ENCODE peak calls at places on chromosomes 4 and X, in nine cellular contexts. R is cardiac muscle cell, W is progenitor cell of endocrine pancreas, E is tibial artery, D is psoas muscle, M is IMR-90, N is PC-3, F is GM12865, S is MM.1S. I is an unnamed sample.

GRCh38 chr4:160414516-160414915 is 1311.6 kb downstream of the RAPGEF2 start:
- DNase-seq in W (no peak), R (no peak), S (no peak), F (no peak), M (no peak), D (no peak), E (no peak), N (no peak), I (no peak)

GRCh38 chr4:55636622-55636999 is 513 bp upstream of the NMU start:
- DNase-seq in S (no peak), N (no peak), W (no peak), R (no peak), F (no peak), D (no peak), E (no peak), M (no peak), I (no peak)

GRCh38 chrX:20974326-20974725 is 399.9 kb upstream of the CNKSR2 start:
- DNase-seq in R (peak), S (no peak), F (no peak), W (no peak), M (no peak), E (no peak), D (no peak), N (peak), I (no peak)

GRCh38 chrX:17164936-17165335 is 210.1 kb upstream of the NHS start:
- DNase-seq in S (no peak), D (no peak), N (no peak), E (no peak), R (no peak), M (no peak), W (no peak), F (no peak), I (no peak)

GRCh38 chrX:57135287-57135686 is 1.9 kb downstream of the SPIN2A start:
- DNase-seq in S (no peak), W (no peak), F (no peak), R (no peak), D (no peak), E (no peak), N (no peak), M (no peak), I (no peak)

GRCh38 chr4:128512161-128512560 is 224.5 kb upstream of the PGRMC2 start:
- DNase-seq in F (no peak), M (no peak), S (no peak), D (no peak), E (no peak), N (no peak), W (no peak), R (no peak), I (no peak)

GRCh38 chrX:106874075-106874474 is 29.1 kb downstream of the RIPPLY1 start:
- DNase-seq in R (peak), S (peak), E (no peak), N (peak), D (no peak), M (peak), W (no peak), F (peak), I (no peak)

GRCh38 chr4:76363556-76364290 is 57.2 kb downstream of the STBD1 start:
- DNase-seq in M (peak), S (no peak), D (no peak), R (no peak), E (no peak), F (no peak), W (no peak), N (no peak), I (no peak)

GRCh38 chrX:39990388-39990787 is 107.4 kb downstream of the BCOR start:
- DNase-seq in E (no peak), F (no peak), M (no peak), R (no peak), N (no peak), W (no peak), D (no peak), S (no peak), I (no peak)

GRCh38 chr4:93825551-93826216 is 2.9 kb upstream of the ATOH1 start:
- DNase-seq in E (no peak), F (peak), M (no peak), D (no peak), S (no peak), N (no peak), W (no peak), R (no peak), I (no peak)

DNA sequence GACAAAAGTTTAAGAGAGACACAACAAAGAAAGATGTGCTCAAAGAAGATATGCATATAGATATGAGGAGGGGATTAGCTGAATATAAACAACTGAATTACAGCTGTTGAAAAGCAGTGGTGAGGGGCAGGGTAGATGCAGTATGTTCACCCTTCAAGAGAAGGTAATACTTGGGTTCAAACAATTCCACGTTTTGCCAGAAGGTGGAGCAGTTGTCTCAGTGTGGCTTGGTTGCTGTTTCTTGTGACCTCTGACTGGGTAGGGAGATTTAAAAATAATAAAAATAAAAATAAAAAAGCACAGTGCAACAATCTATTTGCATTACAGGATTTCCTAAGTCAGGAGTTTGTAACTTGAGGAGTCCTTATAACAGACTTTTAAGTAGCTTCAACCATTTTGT is 23.3 kb downstream of the PHOX2B start:
- DNase-seq in D (no peak), M (no peak), R (no peak), E (no peak), W (no peak), N (no peak), S (no peak), F (no peak), I (no peak)
- TF ChIP-seq CTCF in D (no peak), M (no peak), R (no peak), E (no peak), W (peak), N (peak), S (no peak), F (peak), I (peak)

DNA sequence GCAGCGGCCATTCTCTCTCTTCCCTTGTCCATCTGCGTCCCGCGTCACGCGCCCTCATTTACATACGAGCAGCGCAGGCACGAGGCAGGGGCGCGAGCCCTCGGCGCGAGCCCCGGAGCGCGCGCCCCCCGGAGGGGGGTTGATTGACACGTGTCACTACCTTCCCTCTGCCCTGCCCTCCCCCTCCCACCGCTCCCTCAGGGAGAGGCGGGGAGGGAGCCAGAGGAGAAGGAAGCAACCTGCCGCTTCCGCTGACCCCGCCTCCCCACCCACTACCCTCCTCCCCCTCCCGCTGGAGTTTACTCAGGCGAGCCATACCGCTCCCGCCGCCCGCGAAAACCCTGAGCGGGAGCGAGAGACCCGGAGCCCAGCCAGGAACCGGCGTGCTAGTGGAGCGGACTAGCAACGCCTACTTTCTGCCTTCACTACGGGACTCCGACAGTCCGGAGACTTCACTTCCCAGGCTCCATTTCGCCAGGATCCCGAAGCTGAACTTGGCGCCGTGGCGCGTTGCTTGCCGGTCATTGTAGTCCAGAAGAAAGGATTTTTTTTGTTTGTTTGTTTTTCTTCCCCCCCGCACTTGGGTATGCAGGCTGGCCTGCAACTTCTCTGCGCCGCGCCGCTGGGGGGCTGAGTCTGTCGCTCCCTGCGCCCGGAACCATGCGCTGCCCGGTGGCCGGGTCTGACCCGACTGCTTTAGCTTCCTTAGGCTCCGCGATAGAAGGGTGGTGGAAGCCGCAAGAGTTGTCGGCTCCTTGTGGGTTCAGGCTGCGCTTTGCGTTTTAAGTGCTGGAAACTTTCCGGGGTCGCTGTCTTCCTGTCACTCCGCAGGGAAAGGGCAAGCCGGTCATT is at the start of gene LCORL:
- DNase-seq in E (peak), S (peak), R (peak), W (peak), N (peak), M (peak), F (peak), D (peak), I (peak)
- TF ChIP-seq CTCF in E (no peak), S (peak), R (no peak), W (peak), N (no peak), M (no peak), F (peak), D (peak), I (no peak)

GRCh38 chr4:2280531-2281300 is 18.8 kb upstream of the MXD4 start:
- DNase-seq in N (no peak), M (no peak), S (no peak), R (no peak), D (no peak), E (no peak), F (no peak), W (no peak), I (peak)
- TF ChIP-seq CTCF in N (peak), M (peak), S (no peak), R (no peak), D (no peak), E (no peak), F (no peak), W (no peak), I (no peak)

GRCh38 chr4:151674804-151675290 is 86.0 kb downstream of the GATB start:
- DNase-seq in W (peak), F (no peak), S (no peak), D (no peak), E (no peak), M (no peak), N (no peak), R (peak), I (peak)
- TF ChIP-seq CTCF in W (no peak), F (no peak), S (no peak), D (no peak), E (peak), M (no peak), N (no peak), R (no peak), I (no peak)

DNA sequence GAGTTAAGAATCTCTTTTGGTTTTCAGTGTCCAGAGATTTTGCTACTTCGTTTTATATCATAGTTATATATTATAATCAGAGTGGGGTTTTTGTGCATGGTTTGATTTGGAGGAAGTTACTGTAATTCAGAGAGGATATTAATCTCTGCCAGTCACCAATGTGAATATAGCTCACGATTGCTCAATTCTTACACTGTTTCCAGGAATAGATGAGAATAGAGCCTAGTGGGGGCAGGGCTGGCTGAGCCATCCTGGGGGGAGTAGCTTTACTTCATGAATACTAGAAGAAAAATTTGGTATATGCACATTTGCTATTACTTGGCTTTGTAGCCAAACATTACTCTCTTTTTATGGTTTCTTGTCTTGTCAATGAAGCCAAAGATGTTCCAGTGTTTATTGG is 60.9 kb upstream of the TRPC3 start:
- DNase-seq in S (no peak), N (no peak), W (no peak), M (peak), R (peak), D (no peak), E (no peak), F (no peak), I (no peak)
- TF ChIP-seq CTCF in S (no peak), N (no peak), W (no peak), M (no peak), R (no peak), D (no peak), E (no peak), F (no peak), I (no peak)

DNA sequence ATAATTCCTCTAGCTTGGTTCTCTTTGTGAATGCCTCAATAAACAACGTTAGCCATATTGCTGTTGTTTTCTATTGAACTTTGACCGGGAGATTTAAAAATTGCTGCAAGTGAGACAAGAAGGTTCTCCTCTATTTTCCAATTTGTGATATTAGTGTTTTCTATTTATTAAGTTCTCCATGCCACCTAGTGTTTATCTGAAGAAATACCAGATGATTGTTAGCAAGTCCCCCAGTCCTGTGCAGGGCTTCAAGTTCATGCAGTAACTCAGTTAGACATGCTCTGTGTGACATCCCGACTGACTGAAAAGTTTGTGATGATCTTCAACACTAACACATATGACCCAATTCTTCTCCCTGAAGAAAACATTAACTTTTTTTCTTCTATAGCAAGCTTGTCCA is 31.5 kb upstream of the TFDP3 start:
- DNase-seq in R (peak), E (no peak), S (peak), N (peak), W (no peak), F (no peak), D (no peak), M (no peak), I (no peak)
- TF ChIP-seq CTCF in R (no peak), E (no peak), S (peak), N (peak), W (peak), F (no peak), D (no peak), M (peak), I (no peak)

DNA sequence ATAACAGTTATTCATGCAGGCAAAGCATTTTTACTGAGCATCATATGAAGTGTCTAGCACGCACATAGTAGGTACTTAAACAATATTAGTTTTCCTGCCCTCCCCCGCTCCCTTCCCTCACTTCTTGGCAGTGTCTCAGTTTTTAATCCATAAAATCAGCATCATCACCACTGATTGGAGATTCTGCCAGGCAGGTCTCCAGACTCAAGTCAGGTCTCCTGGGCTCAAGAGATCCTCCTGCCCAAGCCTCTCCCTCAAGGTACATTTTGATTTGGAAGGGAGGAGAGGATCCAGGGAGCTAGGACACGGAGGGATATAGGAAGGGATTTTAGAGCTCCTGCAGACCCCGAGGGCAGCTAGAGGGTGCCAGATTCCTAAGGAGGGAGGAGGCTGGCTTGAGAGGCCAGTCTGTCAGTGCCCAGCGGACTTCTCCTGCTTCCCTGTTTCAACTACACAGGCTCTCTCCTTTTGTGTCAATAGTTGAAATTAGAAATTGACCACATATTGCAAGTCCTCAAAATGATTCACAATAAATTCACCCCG is 4.4 kb upstream of the FAT1 start:
- DNase-seq in S (no peak), W (no peak), D (no peak), F (no peak), R (peak), E (no peak), M (no peak), N (peak), I (no peak)
- TF ChIP-seq CTCF in S (no peak), W (peak), D (no peak), F (no peak), R (no peak), E (no peak), M (no peak), N (no peak), I (no peak)

GRCh38 chr4:118920247-118920646 is 31.6 kb downstream of the SYNPO2 start:
- DNase-seq in R (peak), F (no peak), S (no peak), M (peak), D (no peak), N (peak), W (no peak), E (peak), I (no peak)
- TF ChIP-seq CTCF in R (no peak), F (no peak), S (no peak), M (no peak), D (no peak), N (no peak), W (no peak), E (no peak), I (no peak)

I was measured in glutamatergic neuron.